ENCODE peak calls at places on chromosomes 4 and X, in seven cellular contexts. D, W, F, C, R, G and Q are unnamed samples.

GRCh38 chr4:3346146-3346545 is 53.3 kb downstream of the RGS12 start:
- DNase-seq in D (peak), W (peak), F (no peak), C (peak), R (peak), G (no peak), Q (no peak)

GRCh38 chrX:46165866-46166265 is 379.4 kb downstream of the ZNF674 start:
- DNase-seq in D (no peak), W (no peak), F (no peak), C (no peak), R (no peak), G (no peak), Q (no peak)

GRCh38 chr4:20337261-20337664 is 85.6 kb downstream of the SLIT2 start:
- DNase-seq in D (no peak), W (no peak), F (no peak), C (no peak), R (no peak), G (no peak), Q (no peak)

GRCh38 chrX:107880054-107880610 is 54.5 kb downstream of the MID2 start:
- DNase-seq in D (no peak), W (no peak), F (no peak), C (no peak), R (peak), G (no peak), Q (no peak)

GRCh38 chr4:110823251-110823650 is 200.4 kb upstream of the PITX2 start:
- DNase-seq in D (no peak), W (no peak), F (no peak), C (no peak), R (peak), G (no peak), Q (no peak)

GRCh38 chr4:155703486-155704227 is 37.0 kb downstream of the GUCY1A1 start:
- DNase-seq in D (no peak), W (no peak), F (no peak), C (no peak), R (peak), G (no peak), Q (no peak)

GRCh38 chr4:162969194-162969593 is 197.5 kb downstream of the NAF1 start:
- DNase-seq in D (no peak), W (no peak), F (no peak), C (no peak), R (no peak), G (no peak), Q (no peak)

GRCh38 chr4:24411299-24411698 is 173.1 kb downstream of the DHX15 start:
- DNase-seq in D (no peak), W (no peak), F (no peak), C (no peak), R (no peak), G (no peak), Q (no peak)

GRCh38 chrX:34734383-34734782 is 77.3 kb upstream of the TMEM47 start:
- DNase-seq in D (no peak), W (no peak), F (no peak), C (no peak), R (peak), G (no peak), Q (no peak)

GRCh38 chr4:164955107-164955805 is 22.2 kb downstream of the TRIM61 start:
- DNase-seq in D (no peak), W (no peak), F (no peak), C (no peak), R (no peak), G (no peak), Q (no peak)

GRCh38 chr4:69836321-69836720 is 23.6 kb downstream of the SULT1E1 start:
- DNase-seq in D (no peak), W (no peak), F (no peak), C (no peak), R (no peak), G (no peak), Q (no peak)

GRCh38 chr4:183300660-183301059 is 19.4 kb downstream of the CLDN22 start:
- DNase-seq in D (no peak), W (no peak), F (no peak), C (no peak), R (peak), G (no peak), Q (no peak)

GRCh38 chrX:143894938-143895337 is 11.1 kb downstream of the UBE2NL start:
- DNase-seq in D (no peak), W (no peak), F (no peak), C (no peak), R (no peak), G (no peak), Q (no peak)

GRCh38 chr4:28966982-28967381 is 1753.2 kb upstream of the PCDH7 start:
- DNase-seq in D (no peak), W (no peak), F (no peak), C (no peak), R (peak), G (no peak), Q (no peak)

GRCh38 chr4:187258651-187259401 is 535.2 kb upstream of the FAT1 start:
- DNase-seq in D (no peak), W (no peak), F (no peak), C (no peak), R (no peak), G (no peak), Q (no peak)

GRCh38 chr4:140150636-140150885 is 3.4 kb downstream of the MAML3 start:
- DNase-seq in D (peak), W (no peak), F (no peak), C (no peak), R (peak), G (no peak), Q (no peak)

GRCh38 chr4:24473309-24473721 is 111.0 kb downstream of the DHX15 start:
- DNase-seq in D (peak), W (no peak), F (no peak), C (peak), R (peak), G (peak), Q (peak)

GRCh38 chrX:140712413-140713173 is 3.0 kb downstream of the LINC00632 start:
- DNase-seq in D (no peak), W (no peak), F (peak), C (no peak), R (no peak), G (peak), Q (peak)

GRCh38 chrX:1262369-1262768 is 6.2 kb upstream of the CSF2RA start:
- DNase-seq in D (no peak), W (no peak), F (no peak), C (no peak), R (no peak), G (no peak), Q (no peak)

GRCh38 chrX:107549504-107549903 is 78.8 kb upstream of the PRPS1 start:
- DNase-seq in D (no peak), W (no peak), F (no peak), C (no peak), R (no peak), G (no peak), Q (no peak)

GRCh38 chr4:7928711-7929505 is 10.8 kb downstream of the AFAP1 start:
- DNase-seq in D (no peak), W (no peak), F (no peak), C (no peak), R (no peak), G (no peak), Q (no peak)

GRCh38 chr4:73525611-73526010 is 44.1 kb downstream of the AFM start:
- DNase-seq in D (no peak), W (no peak), F (no peak), C (no peak), R (no peak), G (no peak), Q (no peak)